ENCODE peak calls at places on chromosomes 6 and 20, in eight cellular contexts. Q is upper lobe of right lung, V is neural progenitor cell, F is DND-41, D is left ventricle myocardium inferior, L is OCI-LY7, J is HCT116, B is HepG2. I is an unnamed sample. For H3K36me3, the result is how much of the 10 kb centered on the place peaks cover.

GRCh38 chr20:3038454-3038853 is 5.0 kb upstream of the GNRH2 start:
- DNase-seq in F (no peak), L (no peak), J (no peak), B (no peak), V (no peak), Q (no peak), D (no peak), I (no peak)

GRCh38 chr6:8845691-8846090 is 410.3 kb upstream of the SLC35B3 start:
- DNase-seq in L (no peak), Q (no peak), D (no peak), J (no peak), F (no peak), V (no peak), B (no peak), I (no peak)

GRCh38 chr6:154954352-154954751 is 40.8 kb upstream of the TIAM2 start:
- DNase-seq in D (no peak), B (no peak), V (no peak), L (no peak), F (no peak), J (no peak), Q (no peak), I (no peak)

GRCh38 chr6:7721654-7722053 is 4.2 kb upstream of the BMP6 start:
- DNase-seq in F (no peak), D (no peak), Q (no peak), J (peak), B (peak), L (peak), V (no peak), I (no peak)

GRCh38 chr6:43767553-43768505 is 2.2 kb upstream of the VEGFA start:
- DNase-seq in Q (no peak), L (no peak), D (no peak), V (no peak), F (no peak), B (no peak), J (no peak), I (no peak)

GRCh38 chr6:144793744-144794143 is 508.6 kb downstream of the UTRN start:
- DNase-seq in J (no peak), D (no peak), Q (no peak), F (no peak), B (no peak), V (no peak), L (no peak), I (no peak)

GRCh38 chr6:170221753-170222400 is 69.0 kb downstream of the DLL1 start:
- DNase-seq in B (no peak), Q (no peak), V (no peak), J (no peak), D (no peak), F (no peak), L (no peak), I (no peak)

GRCh38 chr20:8431538-8432434 is 299.7 kb downstream of the PLCB1 start:
- DNase-seq in D (peak), L (no peak), J (no peak), Q (peak), V (peak), F (no peak), B (no peak), I (no peak)

GRCh38 chr6:42276008-42276890 is 58.6 kb upstream of the MRPS10 start:
- DNase-seq in V (no peak), D (peak), J (no peak), Q (no peak), B (no peak), F (no peak), L (no peak), I (no peak)

GRCh38 chr6:27370391-27370790 is 18.2 kb upstream of the ZNF391 start:
- DNase-seq in B (no peak), D (no peak), F (no peak), Q (no peak), V (no peak), L (no peak), J (no peak), I (no peak)

GRCh38 chr20:17504898-17505663 is 26.1 kb downstream of the BFSP1 start:
- DNase-seq in J (peak), B (peak), V (peak), L (peak), Q (peak), D (peak), F (peak), I (no peak)

GRCh38 chr6:79224005-79224404 is 10.5 kb downstream of the HMGN3 start:
- DNase-seq in D (no peak), Q (no peak), V (no peak), L (no peak), J (no peak), B (peak), F (no peak), I (no peak)

DNA sequence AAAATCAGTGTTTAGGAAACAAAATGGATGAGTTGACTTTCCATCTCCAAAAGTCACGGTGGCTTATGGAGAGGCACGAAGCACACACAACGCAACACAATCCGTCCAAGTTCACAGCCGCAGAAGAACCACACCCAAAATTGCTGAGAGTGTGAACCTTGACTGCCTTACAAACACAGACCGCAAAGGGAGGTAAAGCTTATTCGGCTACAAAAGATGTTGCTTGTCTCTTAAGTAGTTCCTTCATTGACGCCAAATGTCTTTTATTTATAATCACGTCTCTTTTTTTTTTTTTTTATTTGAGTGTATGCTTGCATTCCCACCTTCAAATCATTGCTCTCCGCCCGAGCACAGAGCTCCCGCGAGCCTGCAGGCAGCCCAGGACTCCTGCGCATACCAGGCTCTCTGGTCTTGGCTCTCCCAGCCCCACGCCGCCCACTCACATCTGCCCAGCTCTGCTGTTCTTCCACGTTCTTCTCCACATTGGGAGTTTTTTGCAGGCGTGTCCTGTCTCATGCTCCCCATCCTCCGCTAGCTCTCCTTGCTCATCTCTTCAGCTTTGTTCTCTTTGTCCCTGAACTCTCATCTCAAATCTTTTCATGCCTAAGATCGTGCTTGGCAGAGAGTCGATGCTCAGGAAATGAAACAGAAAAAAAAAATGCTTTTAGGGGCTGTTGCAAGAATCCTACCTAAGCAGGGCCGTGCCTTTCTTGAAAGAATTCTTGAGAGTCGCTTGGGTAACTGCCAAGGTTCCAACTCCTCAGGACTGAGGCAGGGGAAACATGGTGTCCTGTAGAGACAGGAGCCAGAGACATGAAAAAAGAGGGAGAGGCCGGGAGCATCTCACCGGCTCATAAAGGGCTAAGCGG is 25.8 kb downstream of the LY86 start:
- DNase-seq in F (no peak), Q (no peak), B (no peak), L (no peak), D (no peak), V (no peak), J (no peak), I (no peak)
- H3K27ac ChIP-seq in F (no peak), Q (no peak), B (no peak), L (no peak), D (no peak), V (no peak), J (no peak), I (no peak)

GRCh38 chr20:58997141-58997770 is 9.8 kb downstream of the CTSZ start:
- DNase-seq in F (no peak), L (no peak), D (no peak), V (no peak), J (no peak), B (no peak), Q (peak), I (no peak)
- H3K36me3 ChIP-seq in F (under half), L (half or more), D (half or more), V (under half), J (under half), B (under half), Q (half or more), I (half or more)

DNA sequence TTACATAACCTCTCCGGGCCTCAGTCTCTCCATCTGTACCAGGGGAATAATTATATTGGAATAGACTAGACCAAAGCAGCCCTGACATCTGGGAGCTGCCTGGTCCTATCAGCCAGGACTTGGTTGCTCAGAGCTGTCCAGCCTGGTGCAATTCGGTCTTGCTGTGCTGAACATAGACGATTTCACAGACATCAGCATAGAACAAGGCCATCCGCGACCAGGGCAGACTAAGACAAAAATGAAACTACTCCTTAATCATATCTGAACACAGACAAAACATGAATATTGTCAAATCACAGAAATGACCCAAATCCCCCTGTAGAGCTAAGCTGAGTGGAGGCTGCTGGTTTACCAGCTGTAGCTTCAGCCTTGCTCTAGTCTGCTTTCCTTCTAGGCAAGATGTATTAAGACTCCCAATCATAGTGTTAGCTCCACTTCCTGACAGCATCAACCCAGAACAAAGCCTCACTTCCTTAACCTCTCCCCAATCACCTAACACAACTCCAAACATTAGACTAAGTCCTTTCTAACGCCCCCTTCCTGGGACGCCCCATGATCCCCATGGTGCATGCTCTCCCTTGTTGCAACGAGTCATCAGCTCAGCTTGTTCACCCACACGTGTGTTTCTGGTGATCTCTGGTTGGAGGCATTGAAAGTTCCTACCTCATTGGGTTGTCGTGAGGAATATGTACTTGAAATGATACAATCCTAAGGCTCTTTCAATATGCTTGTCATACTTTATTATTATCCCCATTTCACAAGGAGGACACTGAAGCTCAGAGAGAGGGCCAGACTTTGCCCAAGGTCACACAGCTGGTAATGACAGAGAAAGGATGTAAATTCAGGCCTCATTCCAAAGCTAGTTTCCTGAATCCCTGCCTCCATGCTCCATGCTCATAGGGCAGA is 3.5 kb upstream of the MAPK13 start:
- DNase-seq in B (peak), J (no peak), F (no peak), D (no peak), L (no peak), Q (no peak), V (no peak), I (no peak)
- H3K27ac ChIP-seq in B (no peak), J (no peak), F (no peak), D (no peak), L (no peak), Q (peak), V (no peak), I (no peak)

DNA sequence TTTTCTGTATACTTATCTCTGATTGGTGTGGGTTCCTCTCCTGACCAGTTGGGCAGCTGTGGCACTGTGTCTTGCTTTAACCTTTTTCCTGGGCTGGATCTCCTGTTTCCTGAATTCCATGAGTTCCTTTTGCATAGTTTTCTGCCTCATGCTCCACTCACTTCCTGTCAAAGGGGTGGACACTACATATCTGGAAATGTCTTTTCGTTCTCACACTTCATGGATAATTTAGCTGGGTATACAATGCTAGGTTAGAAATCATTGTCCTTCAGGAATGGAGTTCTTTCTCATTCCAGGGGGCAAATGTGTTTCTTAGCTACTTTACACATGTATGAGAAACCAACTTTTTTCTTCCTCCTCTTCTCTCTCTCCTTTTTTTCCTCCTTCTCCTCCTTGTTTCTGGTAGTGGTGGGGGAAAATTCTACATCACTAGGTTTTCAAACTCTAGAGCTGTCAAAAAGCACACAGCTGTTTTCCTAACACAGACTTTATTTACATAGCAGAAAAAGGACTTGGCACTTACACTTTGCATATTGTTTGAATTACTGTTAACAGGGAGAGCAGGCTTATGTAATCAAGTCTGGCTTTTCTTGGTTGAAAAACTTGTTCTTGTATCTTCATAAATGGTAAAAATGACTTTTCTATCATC is 9.0 kb upstream of the DDX27 start:
- DNase-seq in B (no peak), D (no peak), Q (no peak), L (no peak), F (no peak), V (no peak), J (no peak), I (no peak)
- H3K36me3 ChIP-seq in B (under half), D (under half), Q (under half), L (under half), F (under half), V (under half), J (under half), I (under half)

I was measured in ascending aorta.